ENCODE peak calls at places on chromosomes 2 and 18, in six cellular contexts. A, S, E, X, O and J are unnamed samples.

GRCh38 chr2:164785447-164785846 is 56.2 kb downstream of the COBLL1 start:
- DNase-seq in A (no peak), S (no peak), E (no peak), X (no peak), O (no peak), J (no peak)

GRCh38 chr2:178383718-178384117 is 67.3 kb downstream of the PRKRA start:
- DNase-seq in A (no peak), S (no peak), E (no peak), X (no peak), O (no peak), J (no peak)

GRCh38 chr2:195482050-195482449 is 175.0 kb upstream of the SLC39A10 start:
- DNase-seq in A (no peak), S (no peak), E (no peak), X (no peak), O (no peak), J (no peak)

GRCh38 chr2:163266772-163267171 is 428.2 kb upstream of the KCNH7 start:
- DNase-seq in A (no peak), S (peak; percentile 66), E (no peak), X (no peak), O (peak; percentile 51), J (no peak)

GRCh38 chr18:42157878-42158277 is 202.8 kb downstream of the PIK3C3 start:
- DNase-seq in A (no peak), S (no peak), E (no peak), X (no peak), O (no peak), J (no peak)

GRCh38 chr2:154484338-154485099 is 214.0 kb upstream of the KCNJ3 start:
- DNase-seq in A (no peak), S (no peak), E (no peak), X (no peak), O (peak; percentile 21), J (no peak)

GRCh38 chr2:232478571-232479340 is 8.9 kb downstream of the ECEL1 start:
- DNase-seq in A (no peak), S (no peak), E (no peak), X (no peak), O (no peak), J (peak; percentile 85)

GRCh38 chr18:23106575-23106974 is 28.7 kb upstream of the CABLES1 start:
- DNase-seq in A (no peak), S (peak; percentile 90), E (no peak), X (no peak), O (peak; percentile 95), J (no peak)

GRCh38 chr2:148968776-148969175 is 69.7 kb upstream of the LYPD6B start:
- DNase-seq in A (no peak), S (no peak), E (no peak), X (no peak), O (no peak), J (no peak)

GRCh38 chr2:218396688-218397501 is 2.8 kb upstream of the CTDSP1 start:
- DNase-seq in A (no peak), S (peak; percentile 60), E (no peak), X (peak; percentile 64), O (no peak), J (no peak)

GRCh38 chr2:229129738-229130371 is 141.2 kb downstream of the PID1 start:
- DNase-seq in A (no peak), S (peak; percentile 52), E (no peak), X (no peak), O (no peak), J (no peak)

GRCh38 chr2:204828191-204828590 is 282.9 kb downstream of the PARD3B start:
- DNase-seq in A (no peak), S (no peak), E (no peak), X (no peak), O (no peak), J (no peak)

GRCh38 chr2:127175821-127176354 is 44.2 kb downstream of the CYP27C1 start:
- DNase-seq in A (peak; percentile 95), S (peak; percentile 69), E (no peak), X (no peak), O (no peak), J (no peak)

GRCh38 chr2:215171826-215172225 is 33.4 kb upstream of the ABCA12 start:
- DNase-seq in A (no peak), S (no peak), E (no peak), X (no peak), O (no peak), J (no peak)

GRCh38 chr2:224260605-224261004 is 141.3 kb downstream of the FAM124B start:
- DNase-seq in A (no peak), S (peak; percentile 44), E (no peak), X (no peak), O (no peak), J (no peak)

GRCh38 chr2:86000131-86000937 is 105.4 kb downstream of the POLR1A start:
- DNase-seq in A (no peak), S (no peak), E (no peak), X (peak; percentile 70), O (no peak), J (peak; percentile 22)

GRCh38 chr2:239805043-239805329 is 220.2 kb downstream of the NDUFA10 start:
- DNase-seq in A (no peak), S (no peak), E (no peak), X (no peak), O (no peak), J (no peak)

GRCh38 chr2:232339121-232340081 is 39.1 kb upstream of the ALPP start:
- DNase-seq in A (no peak), S (no peak), E (no peak), X (peak; percentile 7), O (no peak), J (peak; percentile 79)

GRCh38 chr18:45722899-45723298 is 1.1 kb upstream of the SLC14A1 start:
- DNase-seq in A (no peak), S (peak; percentile 73), E (peak; percentile 77), X (peak; percentile 88), O (peak; percentile 49), J (no peak)

GRCh38 chr2:136211671-136212070 is 93.7 kb upstream of the CXCR4 start:
- DNase-seq in A (no peak), S (no peak), E (no peak), X (no peak), O (no peak), J (no peak)

GRCh38 chr18:37260367-37261093 is 305.1 kb downstream of the CELF4 start:
- DNase-seq in A (no peak), S (no peak), E (no peak), X (no peak), O (no peak), J (no peak)

GRCh38 chr2:236785611-236786057 is 216.0 kb downstream of the ACKR3 start:
- DNase-seq in A (no peak), S (no peak), E (no peak), X (no peak), O (no peak), J (no peak)

GRCh38 chr2:45353879-45354278 is 257.2 kb downstream of the SRBD1 start:
- DNase-seq in A (no peak), S (peak; percentile 98), E (no peak), X (no peak), O (peak; percentile 90), J (no peak)

GRCh38 chr2:124025896-124026295 is 809 bp downstream of the CNTNAP5 start:
- DNase-seq in A (no peak), S (no peak), E (no peak), X (no peak), O (no peak), J (no peak)

GRCh38 chr2:124024491-124025348 is at the start of gene CNTNAP5:
- DNase-seq in A (no peak), S (peak; percentile 17), E (peak; percentile 36), X (peak; percentile 21), O (peak; percentile 1), J (no peak)

GRCh38 chr2:124032799-124033198 is 7.7 kb downstream of the CNTNAP5 start:
- DNase-seq in A (no peak), S (no peak), E (no peak), X (no peak), O (no peak), J (no peak)

GRCh38 chr2:124025349-124025720 is 248 bp downstream of the CNTNAP5 start:
- DNase-seq in A (no peak), S (no peak), E (no peak), X (no peak), O (no peak), J (no peak)

DNA sequence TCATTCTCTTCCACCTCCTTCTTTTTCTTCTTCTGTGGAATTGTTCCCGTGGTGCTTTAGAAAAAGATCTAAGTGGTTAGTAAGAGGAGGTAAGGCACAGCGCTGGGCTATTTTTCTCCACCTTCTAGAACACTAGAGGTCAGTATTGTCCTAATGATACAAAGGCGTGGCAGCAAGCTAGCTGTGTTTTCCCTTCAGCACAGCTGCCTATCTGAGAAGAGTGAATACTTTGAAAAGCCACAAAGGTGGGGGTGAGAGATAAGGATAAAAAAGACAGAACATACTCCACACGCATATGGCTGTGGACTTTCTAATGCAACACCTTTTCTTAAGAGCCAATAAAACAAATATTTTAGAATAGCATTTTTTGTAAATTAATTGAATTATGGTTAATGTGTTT is 2.1 kb downstream of the CNTNAP5 start:
- DNase-seq in A (no peak), S (peak; percentile 55), E (peak; percentile 67), X (peak; percentile 60), O (peak; percentile 9), J (no peak)
- TF ChIP-seq CTCF in A (no peak), S (peak; percentile 64), E (peak; percentile 38), X (peak; percentile 60), O (peak; percentile 54), J (peak; percentile 81)

DNA sequence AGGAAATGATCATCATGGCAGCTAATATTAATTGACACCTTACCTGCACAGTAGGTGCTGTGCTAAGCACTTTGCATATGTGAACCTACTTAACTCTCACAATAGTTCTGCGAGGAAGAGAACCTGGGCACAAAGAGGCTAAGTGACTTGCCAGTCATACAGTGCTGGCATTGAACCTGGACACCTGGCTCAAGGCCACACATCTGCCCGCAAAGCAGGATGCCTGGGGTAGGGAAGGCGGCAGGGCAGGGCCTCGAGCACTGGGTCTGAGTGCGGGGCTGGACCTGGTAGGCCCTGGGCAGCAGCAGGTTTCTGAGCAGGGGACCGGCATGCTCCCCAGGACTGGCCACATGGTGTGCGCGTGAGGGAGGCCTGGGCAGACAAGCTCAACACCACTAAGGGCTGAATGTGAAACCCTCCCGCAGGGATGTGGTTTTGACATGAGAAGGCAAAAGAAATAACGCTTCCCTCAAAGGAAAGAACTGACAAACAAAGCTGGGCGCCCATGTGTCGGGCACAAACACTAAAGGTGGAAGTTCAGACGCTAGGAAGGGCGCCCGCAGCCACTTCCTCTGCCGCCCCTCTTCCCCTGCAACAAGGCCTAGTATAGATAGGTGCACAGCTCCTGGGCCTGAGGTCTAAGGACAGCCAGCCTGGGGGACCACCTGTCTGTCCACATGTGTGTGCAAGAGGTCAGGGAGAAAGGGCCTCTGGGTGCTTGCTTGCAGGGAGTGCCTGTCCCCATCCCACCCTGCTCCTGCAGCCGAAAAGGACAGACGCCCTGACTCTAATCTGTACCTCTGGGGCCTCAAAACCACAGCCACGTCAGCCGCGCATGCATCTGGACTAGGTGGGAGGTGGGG is 92.5 kb downstream of the ZFP36L2 start:
- DNase-seq in A (peak; percentile 87), S (no peak), E (no peak), X (no peak), O (no peak), J (peak; percentile 67)
- TF ChIP-seq CTCF in A (no peak), S (no peak), E (no peak), X (no peak), O (no peak), J (no peak)

GRCh38 chr2:240820607-240821428 is 799 bp upstream of the KIF1A start:
- DNase-seq in A (no peak), S (no peak), E (no peak), X (no peak), O (no peak), J (no peak)
- TF ChIP-seq CTCF in A (no peak), S (no peak), E (no peak), X (no peak), O (no peak), J (peak; percentile 26)

GRCh38 chr2:179787601-179788000 is 73.8 kb downstream of the ZNF385B start:
- DNase-seq in A (no peak), S (no peak), E (no peak), X (peak; percentile 85), O (no peak), J (no peak)
- TF ChIP-seq CTCF in A (no peak), S (no peak), E (no peak), X (no peak), O (no peak), J (no peak)